ENCODE peak calls at places on chromosomes 4 and X, in ten cellular contexts. A is NCI-H1105 treated with DMSO at 0.1 percent for 48 hours; J is caudate nucleus; S is LoVo; Y is NCI-H460; X is T-cell; W is T-helper 1 cell; G is activated CD4-positive, alpha-beta T cell treated with anti-CD3 and anti-CD28 coated beads, Interleukin-2, amount 50 U/mL, for 24 hours; K is GM03348; D is GM10248. E is an unnamed sample.

GRCh38 chr4:110184124-110184790 is 14.2 kb downstream of the ELOVL6 start:
- DNase-seq in J (no peak), D (no peak), X (no peak), W (no peak), A (no peak), G (no peak), K (peak; percentile 7), Y (no peak), S (no peak), E (no peak)

GRCh38 chr4:99301376-99302164 is 10.8 kb upstream of the ADH1A start:
- DNase-seq in J (no peak), W (no peak), D (no peak), S (no peak), A (no peak), K (no peak), G (no peak), Y (no peak), X (no peak), E (no peak)

GRCh38 chr4:40409835-40410234 is 74.7 kb downstream of the CHRNA9 start:
- DNase-seq in D (no peak), Y (no peak), W (no peak), J (no peak), S (no peak), A (no peak), G (no peak), X (no peak), K (no peak), E (peak; percentile 26)

GRCh38 chrX:40105791-40106676 is 8.3 kb upstream of the BCOR start:
- DNase-seq in S (peak; percentile 47), G (no peak), D (no peak), K (peak; percentile 70), Y (peak; percentile 44), X (peak; percentile 62), J (peak; percentile 42), A (no peak), W (peak; percentile 66), E (no peak)

GRCh38 chr4:47716017-47716416 is 121.8 kb downstream of the CORIN start:
- DNase-seq in Y (no peak), D (no peak), J (no peak), X (no peak), S (no peak), G (no peak), K (no peak), A (peak; percentile 9), W (no peak), E (no peak)

GRCh38 chr4:152665691-152666410 is 13.9 kb downstream of the TMEM154 start:
- DNase-seq in G (no peak), A (no peak), J (no peak), X (no peak), W (no peak), S (no peak), K (no peak), D (no peak), Y (no peak), E (no peak)

GRCh38 chrX:74119016-74119910 is 184.7 kb upstream of the ZCCHC13 start:
- DNase-seq in D (no peak), A (no peak), K (peak; percentile 46), S (peak; percentile 44), X (no peak), Y (no peak), W (no peak), G (no peak), J (no peak), E (peak; percentile 74)

GRCh38 chr4:178316211-178316610 is 874.0 kb upstream of the AGA start:
- DNase-seq in S (no peak), A (no peak), X (no peak), W (no peak), K (no peak), D (no peak), G (no peak), Y (no peak), J (no peak), E (no peak)

GRCh38 chrX:15815779-15816452 is 25.6 kb downstream of the ZRSR2 start:
- DNase-seq in Y (peak; percentile 15), A (no peak), D (peak; percentile 30), J (no peak), S (no peak), W (no peak), X (peak; percentile 18), G (no peak), K (peak; percentile 25), E (peak; percentile 45)

GRCh38 chr4:48831532-48832015 is 686 bp downstream of the OCIAD1 start:
- DNase-seq in K (peak; percentile 4), G (no peak), W (no peak), J (no peak), S (peak; percentile 16), A (peak; percentile 28), Y (no peak), X (no peak), D (no peak), E (peak; percentile 3)

GRCh38 chrX:9369802-9370291 is 95.0 kb upstream of the TBL1X start:
- DNase-seq in D (no peak), A (no peak), J (no peak), Y (no peak), S (no peak), X (no peak), W (no peak), K (no peak), G (no peak), E (no peak)

GRCh38 chr4:72631296-72631695 is 62.3 kb upstream of the ADAMTS3 start:
- DNase-seq in X (no peak), D (no peak), J (no peak), Y (no peak), S (peak; percentile 37), W (no peak), K (peak; percentile 75), A (no peak), G (no peak), E (peak; percentile 83)